ENCODE peak calls at places on chromosome 7, in nine cellular contexts. A is stimulated activated CD4-positive, alpha-beta T cell treated with anti-CD3 and anti-CD28 coated beads, Interleukin-4, amount 100 ng/mL, for 4 hours; Z is activated T-cell treated with anti-CD3 and anti-CD28 coated beads, Interleukin-2, amount 50 U/mL, for 72 hours; P is NAMALWA; H is fibroblast of the aortic adventitia; T is stimulated activated naive CD8-positive, alpha-beta T cell treated with anti-CD3 and anti-CD28 coated beads, Interleukin-15, amount 100 ng/mL, for 72 hours; W is fibroblast of mammary gland; I is left cardiac atrium; E is HEK293T. L is an unnamed sample.

GRCh38 chr7:129066290-129067131 is 11.6 kb upstream of the TNPO3 start:
- DNase-seq in A (no peak), Z (no peak), P (peak; percentile 24), H (peak; percentile 84), T (no peak), W (peak; percentile 73), I (no peak), E (peak; percentile 27), L (peak; percentile 83)

GRCh38 chr7:69228212-69228811 is 370.0 kb upstream of the AUTS2 start:
- DNase-seq in A (no peak), Z (no peak), P (no peak), H (no peak), T (no peak), W (no peak), I (no peak), E (no peak), L (no peak)

GRCh38 chr7:28406192-28406591 is 6.1 kb upstream of the CREB5 start:
- DNase-seq in A (no peak), Z (no peak), P (no peak), H (no peak), T (no peak), W (peak; percentile 57), I (no peak), E (no peak), L (no peak)

GRCh38 chr7:45514944-45515343 is 59.2 kb upstream of the ADCY1 start:
- DNase-seq in A (no peak), Z (no peak), P (no peak), H (no peak), T (no peak), W (no peak), I (no peak), E (no peak), L (no peak)

GRCh38 chr7:154684651-154685563 is 318.0 kb downstream of the PAXIP1 start:
- DNase-seq in A (no peak), Z (no peak), P (no peak), H (no peak), T (no peak), W (no peak), I (no peak), E (no peak), L (no peak)

GRCh38 chr7:47720141-47720906 is 138.4 kb upstream of the TNS3 start:
- DNase-seq in A (no peak), Z (no peak), P (peak; percentile 27), H (peak; percentile 70), T (no peak), W (peak; percentile 91), I (peak; percentile 56), E (no peak), L (peak; percentile 73)

GRCh38 chr7:28988818-28989595 is 30.9 kb upstream of the TRIL start:
- DNase-seq in A (no peak), Z (no peak), P (no peak), H (peak; percentile 97), T (no peak), W (peak; percentile 98), I (peak; percentile 43), E (no peak), L (peak; percentile 96)

GRCh38 chr7:18555120-18555519 is 59.6 kb downstream of the HDAC9 start:
- DNase-seq in A (no peak), Z (no peak), P (no peak), H (peak; percentile 67), T (no peak), W (no peak), I (no peak), E (no peak), L (no peak)

GRCh38 chr7:80450621-80451308 is 61.1 kb downstream of the GNAT3 start:
- DNase-seq in A (no peak), Z (no peak), P (no peak), H (peak; percentile 52), T (no peak), W (peak; percentile 39), I (no peak), E (no peak), L (peak; percentile 81)

GRCh38 chr7:106386958-106387357 is 102.2 kb upstream of the NAMPT start:
- DNase-seq in A (no peak), Z (no peak), P (no peak), H (no peak), T (no peak), W (no peak), I (no peak), E (no peak), L (no peak)

GRCh38 chr7:118195837-118196474 is 12.0 kb downstream of the LSM8 start:
- DNase-seq in A (peak; percentile 21), Z (peak; percentile 57), P (peak; percentile 80), H (peak; percentile 80), T (peak; percentile 26), W (peak; percentile 75), I (peak; percentile 43), E (peak; percentile 28), L (peak; percentile 58)

GRCh38 chr7:95396136-95397032 is at the start of gene PON3:
- DNase-seq in A (peak; percentile 3), Z (peak; percentile 52), P (no peak), H (no peak), T (peak; percentile 30), W (no peak), I (peak; percentile 25), E (no peak), L (no peak)

GRCh38 chr7:141649865-141650499 is 52.0 kb downstream of the DENND11 start:
- DNase-seq in A (no peak), Z (peak; percentile 9), P (peak; percentile 71), H (peak; percentile 91), T (peak; percentile 46), W (peak; percentile 90), I (peak; percentile 63), E (peak; percentile 88), L (peak; percentile 90)

GRCh38 chr7:140211698-140212097 is 34.9 kb upstream of the KDM7A start:
- DNase-seq in A (no peak), Z (no peak), P (no peak), H (no peak), T (no peak), W (no peak), I (no peak), E (no peak), L (no peak)

GRCh38 chr7:140074780-140075179 is 12.0 kb upstream of the PARP12 start:
- DNase-seq in A (no peak), Z (no peak), P (no peak), H (peak; percentile 7), T (no peak), W (no peak), I (no peak), E (no peak), L (peak; percentile 50)

GRCh38 chr7:43289826-43290225 is 177.4 kb downstream of the HECW1 start:
- DNase-seq in A (no peak), Z (no peak), P (no peak), H (no peak), T (no peak), W (no peak), I (no peak), E (no peak), L (no peak)

GRCh38 chr7:123432601-123433000 is 101.8 kb downstream of the IQUB start:
- DNase-seq in A (no peak), Z (no peak), P (no peak), H (no peak), T (no peak), W (no peak), I (no peak), E (no peak), L (peak; percentile 20)

GRCh38 chr7:2476298-2476697 is at the start of gene GRIFIN:
- DNase-seq in A (no peak), Z (no peak), P (no peak), H (no peak), T (no peak), W (no peak), I (no peak), E (no peak), L (no peak)

GRCh38 chr7:27210441-27211083 is 10.7 kb upstream of the HOXA13 start:
- DNase-seq in A (peak; percentile 55), Z (peak; percentile 60), P (peak; percentile 65), H (peak; percentile 45), T (peak; percentile 43), W (peak; percentile 45), I (peak; percentile 62), E (peak; percentile 73), L (peak; percentile 30)

GRCh38 chr7:144824360-144824759 is 11.5 kb downstream of the TPK1 start:
- DNase-seq in A (no peak), Z (no peak), P (no peak), H (peak; percentile 87), T (no peak), W (peak; percentile 84), I (no peak), E (no peak), L (peak; percentile 52)

GRCh38 chr7:111210996-111211395 is 120.1 kb downstream of the LRRN3 start:
- DNase-seq in A (no peak), Z (no peak), P (no peak), H (peak; percentile 61), T (no peak), W (peak; percentile 37), I (no peak), E (no peak), L (peak; percentile 47)

GRCh38 chr7:18552311-18552916 is 56.9 kb downstream of the HDAC9 start:
- DNase-seq in A (no peak), Z (no peak), P (no peak), H (no peak), T (no peak), W (no peak), I (no peak), E (no peak), L (no peak)

GRCh38 chr7:88291401-88292173 is 15.1 kb downstream of the STEAP4 start:
- DNase-seq in A (no peak), Z (no peak), P (no peak), H (no peak), T (no peak), W (peak; percentile 58), I (no peak), E (no peak), L (no peak)

GRCh38 chr7:2028733-2029132 is 204.0 kb downstream of the MAD1L1 start:
- DNase-seq in A (no peak), Z (no peak), P (no peak), H (no peak), T (no peak), W (no peak), I (peak; percentile 2), E (no peak), L (no peak)

GRCh38 chr7:157529768-157530560 is 193.2 kb downstream of the DNAJB6 start:
- DNase-seq in A (no peak), Z (no peak), P (no peak), H (no peak), T (no peak), W (no peak), I (peak; percentile 2), E (no peak), L (no peak)

L was measured in amniotic epithelial cell.